ENCODE peak calls at places on chromosomes 5 and 9, in six cellular contexts. K is adrenal gland, G is body of pancreas, A is IMR-90, Y is breast epithelium, V is stomach. M is an unnamed sample.

GRCh38 chr5:154478224-154478565 is at the start of gene HAND1:
- DNase-seq in V (peak), G (peak), Y (no peak), K (peak), A (no peak), M (no peak)

GRCh38 chr9:76652894-76653293 is 111.3 kb upstream of the PCA3 start:
- DNase-seq in K (no peak), G (no peak), V (no peak), Y (no peak), A (peak), M (no peak)

GRCh38 chr5:149457393-149457763 is 78.3 kb upstream of the IL17B start:
- DNase-seq in A (no peak), Y (no peak), V (no peak), G (no peak), K (no peak), M (no peak)

GRCh38 chr5:159850192-159850573 is 66.1 kb upstream of the ADRA1B start:
- DNase-seq in A (peak), V (no peak), K (no peak), Y (no peak), G (no peak), M (no peak)

GRCh38 chr5:129496875-129497274 is 36.8 kb downstream of the ADAMTS19 start:
- DNase-seq in Y (no peak), A (no peak), K (no peak), G (no peak), V (no peak), M (no peak)

GRCh38 chr5:61806491-61807020 is 474.5 kb downstream of the ZSWIM6 start:
- DNase-seq in A (no peak), Y (no peak), G (no peak), V (no peak), K (no peak), M (no peak)

GRCh38 chr5:55407059-55407684 is 99.4 kb downstream of the MTREX start:
- DNase-seq in G (peak), A (peak), Y (no peak), K (no peak), V (no peak), M (no peak)

GRCh38 chr5:36369092-36369737 is 67.5 kb upstream of the RANBP3L start:
- DNase-seq in A (peak), G (peak), Y (no peak), V (no peak), K (peak), M (no peak)

GRCh38 chr5:137629646-137630045 is 106.2 kb downstream of the KLHL3 start:
- DNase-seq in A (peak), K (peak), V (no peak), G (no peak), Y (no peak), M (no peak)

GRCh38 chr5:177336112-177336511 is 15.4 kb downstream of the LMAN2 start:
- DNase-seq in V (no peak), A (no peak), K (no peak), Y (no peak), G (no peak), M (no peak)

GRCh38 chr5:41835625-41836024 is 34.6 kb downstream of the OXCT1 start:
- DNase-seq in A (peak), G (no peak), V (no peak), Y (no peak), K (peak), M (no peak)

GRCh38 chr5:151699071-151699901 is 12.6 kb upstream of the SPARC start:
- DNase-seq in K (peak), G (peak), Y (peak), V (peak), A (peak), M (no peak)

GRCh38 chr9:126617003-126617739 is 3.4 kb downstream of the LMX1B start:
- DNase-seq in G (peak), V (no peak), Y (no peak), A (no peak), K (no peak), M (no peak)

GRCh38 chr9:126599047-126599650 is 14.6 kb upstream of the LMX1B start:
- DNase-seq in A (no peak), G (no peak), Y (no peak), V (no peak), K (no peak), M (no peak)

GRCh38 chr5:14743601-14744295 is 79.2 kb downstream of the OTULIN start:
- DNase-seq in G (no peak), V (no peak), Y (no peak), A (peak), K (no peak), M (no peak)

GRCh38 chr5:151509231-151509630 is 61.8 kb downstream of the SLC36A1 start:
- DNase-seq in Y (no peak), A (no peak), V (no peak), G (no peak), K (no peak), M (no peak)

GRCh38 chr9:5509573-5509972 is 758 bp upstream of the PDCD1LG2 start:
- DNase-seq in V (no peak), Y (no peak), A (peak), G (no peak), K (no peak), M (no peak)

GRCh38 chr5:67268233-67269011 is 71.8 kb upstream of the CD180 start:
- DNase-seq in G (peak), A (peak), Y (peak), K (peak), V (peak), M (no peak)

GRCh38 chr5:62326702-62327101 is 20.7 kb downstream of the KIF2A start:
- DNase-seq in A (no peak), G (no peak), Y (no peak), V (no peak), K (no peak), M (no peak)

GRCh38 chr9:134174526-134175290 is 10.3 kb upstream of the RNU6ATAC start:
- DNase-seq in K (no peak), A (no peak), V (no peak), Y (no peak), G (no peak), M (no peak)

GRCh38 chr9:3181049-3181953 is 337.4 kb upstream of the PUM3 start:
- DNase-seq in A (no peak), V (peak), Y (peak), G (peak), K (no peak), M (no peak)

GRCh38 chr5:181167814-181168488 is 20.6 kb downstream of the OR2V2 start:
- DNase-seq in A (no peak), G (no peak), K (no peak), Y (no peak), V (no peak), M (no peak)

GRCh38 chr5:14004598-14005394 is 60.3 kb upstream of the DNAH5 start:
- DNase-seq in Y (no peak), G (no peak), A (peak), V (no peak), K (no peak), M (no peak)

GRCh38 chr5:93573627-93573974 is 7.4 kb downstream of the NR2F1-AS1 start:
- DNase-seq in G (no peak), V (no peak), A (no peak), Y (no peak), K (no peak), M (no peak)

GRCh38 chr9:86997158-86997557 is 49.9 kb upstream of the GAS1 start:
- DNase-seq in V (no peak), Y (no peak), K (no peak), G (peak), A (no peak), M (no peak)

GRCh38 chr5:150021491-150022162 is 21.1 kb downstream of the HMGXB3 start:
- DNase-seq in K (peak), G (peak), Y (peak), A (peak), V (no peak), M (no peak)

GRCh38 chr5:144504929-144505578 is 334.4 kb downstream of the KCTD16 start:
- DNase-seq in G (peak), Y (no peak), K (no peak), A (no peak), V (no peak), M (no peak)

GRCh38 chr5:119058979-119059529 is 11.8 kb upstream of the DMXL1 start:
- DNase-seq in G (no peak), K (no peak), Y (no peak), A (no peak), V (no peak), M (no peak)

GRCh38 chr5:112689510-112689909 is 48.2 kb upstream of the APC start:
- DNase-seq in G (no peak), V (no peak), K (peak), Y (no peak), A (peak), M (no peak)

GRCh38 chr5:120464627-120465280 is 654 bp downstream of the PRR16 start:
- DNase-seq in G (peak), V (peak), A (peak), Y (no peak), K (peak), M (no peak)

GRCh38 chr9:23739753-23740152 is 86.3 kb downstream of the ELAVL2 start:
- DNase-seq in A (no peak), Y (no peak), K (no peak), G (no peak), V (no peak), M (no peak)

GRCh38 chr9:84988621-84989020 is 319.1 kb downstream of the NTRK2 start:
- DNase-seq in Y (peak), A (no peak), V (no peak), G (no peak), K (no peak), M (no peak)

GRCh38 chr5:96338624-96339023 is 94.4 kb downstream of the PCSK1 start:
- DNase-seq in V (peak), K (no peak), Y (peak), A (no peak), G (peak), M (no peak)

GRCh38 chr5:17383526-17383925 is 114.5 kb upstream of the TAF11L2 start:
- DNase-seq in G (no peak), V (no peak), K (no peak), A (no peak), Y (no peak), M (no peak)

DNA sequence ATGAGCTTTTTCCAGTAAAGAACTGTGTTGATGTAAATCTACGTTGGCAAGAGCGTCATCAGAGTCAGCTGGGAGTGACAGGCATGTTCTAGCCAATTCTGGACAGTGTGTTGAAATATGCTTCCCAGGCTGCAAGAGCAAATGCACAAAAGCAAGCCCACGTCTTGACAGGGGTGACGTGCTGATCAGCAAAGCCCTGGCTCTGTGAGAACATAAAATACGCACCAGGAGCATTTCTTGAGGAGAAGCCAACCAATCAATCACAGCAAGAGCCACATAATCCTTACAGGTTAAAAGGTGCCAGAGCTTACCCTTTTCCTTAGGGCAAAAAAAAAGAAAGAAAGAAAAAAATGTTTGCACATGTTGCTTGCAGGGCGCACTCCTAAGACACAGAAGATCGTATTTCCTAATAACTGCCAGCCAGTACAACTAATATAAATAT is 148.1 kb downstream of the PDE4D start:
- DNase-seq in Y (no peak), G (peak), V (peak), K (no peak), A (peak), M (no peak)
- TF ChIP-seq POLR2A in Y (no peak), G (peak), V (no peak), K (no peak), A (no peak), M (no peak)

GRCh38 chr5:134736173-134736812 is 2.1 kb upstream of the CAMLG start:
- DNase-seq in K (no peak), G (no peak), V (no peak), A (no peak), Y (no peak), M (no peak)

GRCh38 chr5:134738963-134739661 is 764 bp downstream of the CAMLG start:
- DNase-seq in Y (peak), A (peak), V (no peak), G (peak), K (peak), M (no peak)

GRCh38 chr5:134741052-134741451 is 2.7 kb downstream of the CAMLG start:
- DNase-seq in A (no peak), G (no peak), K (no peak), Y (no peak), V (no peak), M (no peak)

GRCh38 chr5:134735243-134735642 is 3.1 kb upstream of the CAMLG start:
- DNase-seq in G (no peak), K (no peak), Y (no peak), A (no peak), V (no peak), M (no peak)

DNA sequence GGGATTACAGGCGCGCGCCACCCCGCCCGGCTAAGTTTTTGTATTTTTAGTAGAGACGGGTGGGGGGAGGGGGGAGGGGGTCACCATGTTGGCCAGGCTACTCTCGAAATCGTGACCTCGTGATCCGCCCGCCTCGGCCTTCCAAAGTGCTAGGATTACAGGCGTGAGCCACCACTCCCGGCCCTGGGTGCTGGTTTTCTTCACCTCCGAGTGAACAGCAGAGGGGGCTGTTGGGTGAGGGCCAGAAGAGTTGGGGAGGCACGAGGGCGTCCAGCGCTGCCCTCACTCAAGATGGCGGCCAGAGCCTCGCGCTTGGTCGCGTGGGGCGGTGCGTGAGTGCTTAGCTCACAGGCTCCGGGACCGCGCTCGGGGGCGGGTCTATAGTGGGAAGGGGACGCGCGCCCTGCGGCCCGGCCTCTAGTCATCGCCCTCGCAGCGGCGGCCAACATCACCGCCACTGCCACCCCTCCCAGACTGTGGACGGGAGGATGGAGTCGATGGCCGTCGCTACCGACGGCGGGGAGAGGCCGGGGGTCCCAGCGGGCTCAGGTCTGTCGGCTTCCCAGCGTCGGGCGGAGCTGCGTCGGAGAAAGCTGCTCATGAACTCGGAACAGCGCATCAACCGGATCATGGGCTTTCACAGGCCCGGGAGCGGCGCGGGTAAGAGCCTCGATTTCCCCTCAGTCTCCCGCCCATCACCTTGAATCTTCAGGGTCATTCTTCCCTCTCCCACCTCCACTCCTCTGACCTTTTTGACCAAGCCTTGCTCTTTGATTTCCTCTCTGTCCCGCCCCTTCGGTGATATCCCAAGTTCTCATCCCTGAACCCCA is at the start of gene CAMLG:
- DNase-seq in K (peak), A (peak), G (peak), Y (peak), V (peak), M (peak)
- TF ChIP-seq POLR2A in K (peak), A (peak), G (peak), Y (peak), V (no peak), M (no peak)

GRCh38 chr5:157860898-157861894 is 2.3 kb upstream of the CLINT1 start:
- DNase-seq in A (no peak), Y (no peak), G (no peak), K (no peak), V (no peak), M (no peak)

GRCh38 chr5:157859227-157859575 is 256 bp upstream of the CLINT1 start:
- DNase-seq in V (no peak), A (no peak), G (no peak), K (no peak), Y (no peak), M (no peak)

GRCh38 chr5:157855404-157855994 is 3.4 kb downstream of the CLINT1 start:
- DNase-seq in K (peak), A (peak), G (peak), Y (no peak), V (peak), M (no peak)

GRCh38 chr5:157857821-157858526 is 971 bp downstream of the CLINT1 start:
- DNase-seq in V (no peak), K (no peak), Y (no peak), G (no peak), A (peak), M (no peak)

DNA sequence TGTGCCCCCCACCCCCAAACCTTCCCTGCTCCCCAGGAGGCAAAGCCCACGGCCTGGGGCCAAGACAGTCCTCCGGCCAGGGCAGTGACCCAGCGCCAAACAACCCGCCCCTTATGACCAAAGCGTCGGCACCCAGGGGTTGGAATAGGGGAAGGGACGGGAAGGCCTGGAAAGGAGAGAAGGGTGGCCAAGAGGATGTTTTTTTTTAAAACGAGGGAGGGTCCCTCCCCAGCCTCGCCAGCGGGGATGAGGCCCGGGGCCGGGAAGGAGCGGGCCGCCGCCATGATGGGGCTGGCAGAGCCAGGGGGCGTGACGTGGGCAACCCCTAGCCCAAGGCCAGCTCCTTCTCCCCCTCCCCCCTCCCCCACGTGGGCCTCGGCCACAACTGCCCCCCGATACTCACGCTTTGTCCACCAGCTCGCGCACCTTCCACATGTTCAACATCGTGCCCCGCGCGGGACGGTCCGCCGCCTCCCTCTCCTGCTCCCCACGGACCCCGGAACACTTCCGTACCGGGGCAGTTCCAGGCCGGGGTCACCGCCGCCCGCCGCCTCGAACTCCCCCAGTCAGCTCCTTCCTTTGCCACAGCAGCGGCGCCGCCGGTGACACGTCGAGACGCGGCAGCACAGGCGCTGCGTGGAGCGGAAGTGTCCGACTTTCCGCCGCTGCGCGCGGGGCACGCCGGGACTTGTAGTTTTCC is at the start of gene CLINT1:
- DNase-seq in A (peak), Y (peak), V (peak), G (peak), K (peak), M (peak)
- TF ChIP-seq POLR2A in A (peak), Y (peak), V (no peak), G (peak), K (peak), M (peak)

GRCh38 chr9:119802621-119803020 is 433.4 kb upstream of the BRINP1 start:
- DNase-seq in K (no peak), G (no peak), A (no peak), V (no peak), Y (no peak), M (no peak)
- TF ChIP-seq POLR2A in K (no peak), G (no peak), A (no peak), V (no peak), Y (no peak), M (no peak)

GRCh38 chr5:134370871-134371833 is at the start of gene UBE2B:
- DNase-seq in A (peak), Y (peak), G (peak), K (peak), V (peak), M (peak)
- TF ChIP-seq POLR2A in A (peak), Y (peak), G (peak), K (peak), V (no peak), M (peak)

GRCh38 chr9:14961372-14962068 is 51.3 kb upstream of the FREM1 start:
- DNase-seq in K (no peak), A (no peak), V (no peak), Y (no peak), G (peak), M (no peak)
- TF ChIP-seq POLR2A in K (no peak), A (no peak), V (no peak), Y (no peak), G (no peak), M (no peak)

GRCh38 chr9:136851941-136852663 is at the start of gene MAMDC4:
- DNase-seq in V (peak), Y (no peak), A (no peak), G (peak), K (peak), M (no peak)
- TF ChIP-seq POLR2A in V (no peak), Y (no peak), A (no peak), G (no peak), K (no peak), M (no peak)

GRCh38 chr9:14593406-14593805 is 99.8 kb downstream of the ZDHHC21 start:
- DNase-seq in Y (no peak), G (no peak), V (no peak), K (no peak), A (no peak), M (no peak)
- TF ChIP-seq POLR2A in Y (no peak), G (no peak), V (no peak), K (no peak), A (no peak), M (no peak)